ENCODE peak calls at places on chromosome 19, in seven cellular contexts. P is hypothalamus; X is stimulated activated CD8-positive, alpha-beta memory T cell treated with anti-CD3 and anti-CD28 coated beads, Interleukin-7, amount 100 ng/mL, for 1 hour; F is activated T-helper 2 cell treated with anti-CD3 and anti-CD28 coated beads, Interferon-gamma antibody, Interleukin-2, Interleukin-4, amounts not matched to agents 10 μg/mL and 5 μg/mL and 100 μg/mL, durations not matched to agents 14 hours and 24 hours and 36 hours; I is endothelial cell; G is AG20443; O is AG04449. U is an unnamed sample.
A peak's percentile ranks its signal among the peaks of the same experiment; 100 is the strongest.

GRCh38 chr19:42076375-42076944 is 494 bp downstream of the ZNF574 start:
- DNase-seq in X (peak; percentile 6), P (no peak), F (no peak), O (no peak), G (no peak), I (no peak), U (no peak)

GRCh38 chr19:15449620-15450527 is at the start of gene WIZ:
- DNase-seq in G (peak; percentile 97), P (peak; percentile 40), I (peak; percentile 81), O (no peak), X (peak; percentile 73), F (peak; percentile 72), U (no peak)

GRCh38 chr19:8145969-8146368 is 3.4 kb downstream of the FBN3 start:
- DNase-seq in F (no peak), G (no peak), O (no peak), P (no peak), X (no peak), I (no peak), U (no peak)

GRCh38 chr19:38057954-38058690 is 151.1 kb downstream of the SIPA1L3 start:
- DNase-seq in O (no peak), G (no peak), I (no peak), X (no peak), P (no peak), F (no peak), U (no peak)

GRCh38 chr19:8558325-8558724 is 18.9 kb downstream of the MYO1F start:
- DNase-seq in P (no peak), X (no peak), G (no peak), F (no peak), O (no peak), I (no peak), U (no peak)

GRCh38 chr19:41476583-41476982 is 33.6 kb downstream of the ERICH4 start:
- DNase-seq in F (no peak), O (no peak), P (no peak), G (no peak), I (no peak), X (no peak), U (no peak)

GRCh38 chr19:21127898-21128297 is 13.9 kb upstream of the ZNF431 start:
- DNase-seq in X (no peak), O (no peak), P (no peak), G (no peak), I (no peak), F (no peak), U (no peak)

GRCh38 chr19:633786-634639 is 676 bp upstream of the POLRMT start:
- DNase-seq in G (no peak), I (no peak), O (no peak), X (no peak), F (no peak), P (no peak), U (no peak)

GRCh38 chr19:16589917-16590316 is 17.7 kb upstream of the SLC35E1 start:
- DNase-seq in I (no peak), X (no peak), P (no peak), G (no peak), F (no peak), O (no peak), U (no peak)

GRCh38 chr19:38488811-38489481 is 55.5 kb downstream of the RYR1 start:
- DNase-seq in I (no peak), G (no peak), P (no peak), X (no peak), O (no peak), F (no peak), U (no peak)

GRCh38 chr19:16021796-16022195 is 54.5 kb upstream of the TPM4 start:
- DNase-seq in X (no peak), F (no peak), G (no peak), O (no peak), I (no peak), P (no peak), U (no peak)

GRCh38 chr19:49443366-49444099 is 2.2 kb upstream of the SLC17A7 start:
- DNase-seq in X (peak; percentile 84), G (peak; percentile 91), P (peak; percentile 98), O (peak; percentile 50), F (peak; percentile 92), I (peak; percentile 94), U (no peak)

GRCh38 chr19:48487944-48488343 is 18.8 kb downstream of the CYTH2 start:
- DNase-seq in P (no peak), G (peak; percentile 85), I (no peak), O (peak; percentile 36), F (no peak), X (no peak), U (peak; percentile 81)